ENCODE peak calls at places on chromosomes 3 and 15, in five cellular contexts. S, U, C, P and X are unnamed samples.

GRCh38 chr3:172546105-172546504 is 22.9 kb upstream of the TNFSF10 start:
- DNase-seq in U (no peak), S (no peak), C (no peak), P (no peak), X (peak; percentile 87)

GRCh38 chr15:90809536-90809935 is 58.9 kb upstream of the FURIN start:
- DNase-seq in U (no peak), P (no peak), S (no peak), C (no peak), X (no peak)

GRCh38 chr3:117526485-117527079 is 817.0 kb downstream of the TUSC7 start:
- DNase-seq in S (peak; percentile 39), C (peak; percentile 37), U (no peak), P (peak; percentile 12), X (peak; percentile 17)

GRCh38 chr3:27089641-27090040 is 279.5 kb downstream of the NEK10 start:
- DNase-seq in U (no peak), S (no peak), P (no peak), C (no peak), X (no peak)

GRCh38 chr3:64440498-64440897 is 215.2 kb upstream of the PRICKLE2 start:
- DNase-seq in U (no peak), P (no peak), C (peak; percentile 81), S (peak; percentile 67), X (peak; percentile 53)

GRCh38 chr15:28904023-28904422 is 18.2 kb downstream of the APBA2 start:
- DNase-seq in P (no peak), S (no peak), U (no peak), C (no peak), X (no peak)

GRCh38 chr3:127014536-127015281 is 31.8 kb downstream of the PLXNA1 start:
- DNase-seq in P (no peak), C (no peak), S (no peak), U (no peak), X (no peak)

GRCh38 chr15:74584779-74585178 is 30.9 kb upstream of the CLK3 start:
- DNase-seq in U (no peak), C (no peak), P (peak; percentile 17), S (no peak), X (no peak)

GRCh38 chr15:62344806-62345539 is 179.9 kb upstream of the C2CD4B start:
- DNase-seq in U (peak; percentile 25), P (no peak), S (peak; percentile 38), C (peak; percentile 33), X (peak; percentile 85)

GRCh38 chr3:154421067-154421466 is 8.9 kb downstream of the GPR149 start:
- DNase-seq in C (no peak), U (no peak), S (peak; percentile 9), P (no peak), X (peak; percentile 41)

GRCh38 chr3:169886671-169887070 is 16.9 kb upstream of the LRRC31 start:
- DNase-seq in U (no peak), S (peak; percentile 63), C (no peak), P (peak; percentile 46), X (no peak)

GRCh38 chr3:10238330-10238995 is 9.8 kb upstream of the TATDN2 start:
- DNase-seq in S (no peak), U (no peak), C (no peak), P (no peak), X (no peak)

GRCh38 chr3:113620091-113620490 is 76.4 kb downstream of the USF3 start:
- DNase-seq in S (no peak), C (no peak), U (no peak), P (no peak), X (no peak)

GRCh38 chr15:48963524-48964113 is at the start of gene SHC4:
- DNase-seq in U (no peak), C (peak; percentile 84), S (peak; percentile 86), P (peak; percentile 60), X (peak; percentile 75)

GRCh38 chr3:57078366-57079220 is 18.1 kb downstream of the SPATA12 start:
- DNase-seq in S (peak; percentile 23), U (no peak), C (no peak), P (peak; percentile 62), X (peak; percentile 47)

GRCh38 chr3:132255041-132255745 is 62.0 kb upstream of the ACP3 start:
- DNase-seq in C (peak; percentile 61), U (no peak), S (peak; percentile 37), P (no peak), X (peak; percentile 82)

GRCh38 chr3:133925960-133926735 is 30.5 kb upstream of the RAB6B start:
- DNase-seq in S (no peak), P (no peak), C (no peak), U (no peak), X (no peak)

GRCh38 chr3:53145109-53146077 is 15.2 kb upstream of the RFT1 start:
- DNase-seq in S (no peak), U (no peak), C (no peak), P (no peak), X (peak; percentile 85)

GRCh38 chr15:70098461-70099166 is 897 bp upstream of the TLE3 start:
- DNase-seq in S (peak; percentile 17), C (no peak), U (peak; percentile 33), P (peak; percentile 75), X (peak; percentile 34)

GRCh38 chr3:11349466-11349865 is 77.3 kb downstream of the ATG7 start:
- DNase-seq in U (no peak), P (no peak), S (peak; percentile 26), C (no peak), X (peak; percentile 9)

GRCh38 chr3:148190441-148190990 is 507.2 kb upstream of the AGTR1 start:
- DNase-seq in S (no peak), P (no peak), U (no peak), C (no peak), X (no peak)